ENCODE peak calls at places on chromosomes 4 and X, in ten cellular contexts. C is cardiac fibroblast, N is PC-3, V is spleen, M is fibroblast of lung, Y is tibial nerve, T is foreskin fibroblast, G is endothelial cell, J is thyroid gland, P is lower lobe of right lung. W is an unnamed sample.
A peak's percentile ranks its signal among the peaks of the same experiment; 100 is the strongest.

GRCh38 chr4:6694177-6694901 is 661 bp downstream of the S100P start:
- DNase-seq in P (no peak), Y (no peak), G (no peak), T (no peak), V (peak; percentile 87), N (no peak), C (no peak), M (no peak), J (no peak), W (no peak)

GRCh38 chr4:33930497-33930896 is 2313.8 kb downstream of the ARAP2 start:
- DNase-seq in T (peak; percentile 20), P (no peak), C (peak; percentile 11), Y (no peak), N (peak; percentile 46), V (no peak), M (peak; percentile 39), J (no peak), G (no peak), W (no peak)

GRCh38 chrX:22196151-22196550 is 76.6 kb upstream of the CBLL2 start:
- DNase-seq in C (no peak), T (peak; percentile 29), N (peak; percentile 3), Y (no peak), P (no peak), G (no peak), V (no peak), J (no peak), M (no peak), W (no peak)

GRCh38 chr4:82372502-82372873 is 1.3 kb downstream of the HNRNPD start:
- DNase-seq in G (peak; percentile 9), V (peak; percentile 79), N (peak; percentile 7), Y (peak; percentile 47), P (no peak), T (no peak), M (peak; percentile 28), J (peak; percentile 57), C (no peak), W (peak; percentile 9)

GRCh38 chr4:8435656-8436121 is 4.8 kb downstream of the ACOX3 start:
- DNase-seq in M (peak; percentile 20), N (no peak), P (no peak), T (no peak), V (no peak), G (no peak), J (peak; percentile 72), Y (no peak), C (peak; percentile 37), W (peak; percentile 21)

GRCh38 chr4:89590102-89590501 is 246.9 kb downstream of the SNCA start:
- DNase-seq in G (no peak), T (no peak), M (no peak), N (no peak), J (no peak), Y (no peak), P (no peak), V (no peak), C (no peak), W (no peak)

GRCh38 chr4:143420227-143420626 is 83.6 kb downstream of the GAB1 start:
- DNase-seq in Y (no peak), M (no peak), J (no peak), T (no peak), V (no peak), N (no peak), C (no peak), G (no peak), P (no peak), W (no peak)

GRCh38 chr4:94544811-94545210 is 93.1 kb downstream of the PDLIM5 start:
- DNase-seq in P (no peak), Y (no peak), C (no peak), G (no peak), J (no peak), V (no peak), N (peak; percentile 67), T (no peak), M (no peak), W (no peak)

GRCh38 chrX:122878269-122878668 is 305.8 kb upstream of the GRIA3 start:
- DNase-seq in V (no peak), Y (no peak), C (no peak), G (no peak), T (no peak), N (no peak), M (no peak), P (no peak), J (no peak), W (no peak)

GRCh38 chrX:37726346-37726745 is 40.8 kb downstream of the XK start:
- DNase-seq in V (no peak), T (no peak), Y (no peak), M (no peak), P (no peak), G (no peak), C (no peak), N (no peak), J (no peak), W (no peak)

GRCh38 chrX:132615396-132616131 is 126.7 kb upstream of the MBNL3 start:
- DNase-seq in Y (peak; percentile 44), N (peak; percentile 55), V (no peak), P (peak; percentile 30), C (peak; percentile 51), G (peak; percentile 52), J (peak; percentile 41), M (peak; percentile 55), T (no peak), W (peak; percentile 11)

GRCh38 chr4:152996101-152996500 is 60.0 kb downstream of the FHDC1 start:
- DNase-seq in M (no peak), T (no peak), P (no peak), C (peak; percentile 24), N (peak; percentile 25), J (no peak), V (no peak), Y (no peak), G (peak; percentile 16), W (no peak)

GRCh38 chr4:131304686-131305085 is 1844.4 kb upstream of the PCDH10 start:
- DNase-seq in M (no peak), C (no peak), N (peak; percentile 23), V (no peak), T (no peak), J (no peak), Y (no peak), P (no peak), G (no peak), W (no peak)

GRCh38 chr4:131296192-131296591 is 1852.9 kb upstream of the PCDH10 start:
- DNase-seq in V (no peak), C (no peak), N (no peak), J (no peak), Y (no peak), T (no peak), G (no peak), P (no peak), M (no peak), W (no peak)

GRCh38 chr4:131302108-131302507 is 1847.0 kb upstream of the PCDH10 start:
- DNase-seq in M (no peak), J (no peak), T (no peak), C (no peak), V (peak; percentile 22), Y (no peak), N (no peak), P (no peak), G (no peak), W (no peak)
- TF ChIP-seq CTCF in M (no peak), J (no peak), T (no peak), C (no peak), V (no peak), Y (no peak), N (no peak), P (no peak), G (no peak), W (no peak)

GRCh38 chr4:67371563-67371962 is 173.7 kb downstream of the CENPC start:
- DNase-seq in M (no peak), C (peak; percentile 8), P (no peak), V (no peak), T (no peak), Y (no peak), J (no peak), G (no peak), N (no peak), W (no peak)
- TF ChIP-seq CTCF in M (no peak), C (no peak), P (no peak), V (no peak), T (no peak), Y (no peak), J (no peak), G (no peak), N (no peak), W (no peak)

GRCh38 chr4:4730214-4730613 is 129.3 kb upstream of the MSX1 start:
- DNase-seq in Y (no peak), G (no peak), M (no peak), T (no peak), J (no peak), P (no peak), C (no peak), V (no peak), N (no peak), W (no peak)

GRCh38 chr4:4721636-4722035 is 137.8 kb upstream of the MSX1 start:
- DNase-seq in G (no peak), Y (no peak), V (no peak), N (no peak), T (no peak), C (no peak), P (no peak), M (no peak), J (no peak), W (no peak)

GRCh38 chr4:4727536-4727935 is 131.9 kb upstream of the MSX1 start:
- DNase-seq in M (no peak), N (no peak), P (no peak), V (no peak), C (no peak), T (no peak), Y (no peak), G (no peak), J (no peak), W (no peak)

GRCh38 chr4:4720671-4721070 is 138.8 kb upstream of the MSX1 start:
- DNase-seq in V (no peak), G (no peak), N (no peak), T (no peak), Y (no peak), P (no peak), J (no peak), C (no peak), M (no peak), W (no peak)

DNA sequence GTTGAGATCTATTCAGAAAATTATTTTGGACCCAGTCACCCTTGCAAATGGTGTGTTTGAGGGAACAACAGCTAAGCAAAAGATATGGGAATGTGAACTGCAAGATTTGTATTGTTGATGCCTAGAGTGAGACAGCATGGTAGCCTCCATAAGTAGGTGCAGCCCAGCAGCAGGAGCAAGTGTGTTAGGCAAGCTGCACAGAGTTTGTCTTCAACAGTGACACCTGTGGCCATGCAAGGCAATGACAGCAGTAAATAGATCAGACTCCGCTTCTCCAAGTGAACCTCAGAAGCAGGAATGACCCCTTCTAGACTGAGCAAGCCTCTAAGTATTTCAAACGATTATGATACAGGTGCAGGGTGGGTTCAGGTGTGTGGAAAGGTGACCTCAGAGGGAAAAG is 133.4 kb upstream of the MSX1 start:
- DNase-seq in T (no peak), N (no peak), C (no peak), J (no peak), G (no peak), P (no peak), M (no peak), Y (no peak), V (no peak), W (no peak)
- TF ChIP-seq CTCF in T (no peak), N (peak; percentile 48), C (peak; percentile 24), J (no peak), G (peak; percentile 48), P (no peak), M (peak; percentile 21), Y (no peak), V (no peak), W (no peak)

DNA sequence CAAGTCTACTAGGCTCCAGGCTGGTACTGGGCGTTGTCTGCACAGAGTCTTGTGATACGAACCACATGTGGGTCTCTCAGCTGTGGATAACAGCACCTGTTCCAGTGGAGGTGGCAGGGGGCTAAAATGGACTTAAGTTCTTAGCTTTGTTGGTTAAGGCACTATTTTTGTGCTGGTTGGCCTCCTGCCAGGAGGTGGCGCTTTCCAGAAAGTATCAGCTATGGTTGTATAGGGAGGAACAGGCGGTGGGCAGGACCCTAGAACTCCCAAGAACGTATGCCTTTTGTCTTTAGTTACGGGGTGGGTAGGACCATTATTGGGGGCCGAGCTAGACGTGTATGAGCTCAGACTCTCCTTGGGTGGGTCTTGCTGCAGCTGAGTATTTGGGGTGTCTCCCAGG is 1138.4 kb downstream of the PCDH19 start:
- DNase-seq in C (no peak), M (no peak), N (no peak), P (no peak), J (no peak), T (no peak), Y (no peak), V (no peak), G (no peak), W (no peak)
- TF ChIP-seq CTCF in C (no peak), M (no peak), N (no peak), P (no peak), J (no peak), T (no peak), Y (no peak), V (no peak), G (no peak), W (no peak)

W was measured in CD4-positive, alpha-beta T cell.